ENCODE peak calls at places on chromosomes 12 and 14, in eight cellular contexts. U is SW480; Y is GM12891; X is activated naive CD4-positive, alpha-beta T cell treated with Interleukin-2 at 50 U/mL for 16 hours; M is fibroblast of pulmonary artery; D is amniotic stem cell; Z is substantia nigra; N is stimulated activated CD8-positive, alpha-beta memory T cell treated with anti-CD3 and anti-CD28 coated beads, Interleukin-15, amount 100 ng/mL, for 24 hours. C is an unnamed sample.

GRCh38 chr14:56122306-56122705 is 4.1 kb downstream of the PELI2 start:
- DNase-seq in U (no peak), Y (no peak), X (no peak), M (no peak), D (no peak), Z (no peak), N (no peak), C (no peak)

GRCh38 chr12:32535260-32535999 is 136.1 kb downstream of the FGD4 start:
- DNase-seq in U (peak; percentile 14), Y (no peak), X (no peak), M (peak; percentile 69), D (no peak), Z (peak; percentile 79), N (no peak), C (no peak)

GRCh38 chr12:120941846-120942405 is 36.4 kb upstream of the HNF1A start:
- DNase-seq in U (no peak), Y (no peak), X (no peak), M (no peak), D (no peak), Z (no peak), N (no peak), C (no peak)

GRCh38 chr12:23753627-23754358 is 195.7 kb downstream of the SOX5 start:
- DNase-seq in U (no peak), Y (no peak), X (no peak), M (no peak), D (no peak), Z (no peak), N (no peak), C (no peak)

GRCh38 chr14:52051861-52052260 is 17.0 kb downstream of the NID2 start:
- DNase-seq in U (no peak), Y (no peak), X (no peak), M (peak; percentile 60), D (no peak), Z (no peak), N (no peak), C (no peak)

GRCh38 chr14:77023001-77023996 is 5.2 kb downstream of the IRF2BPL start:
- DNase-seq in U (peak; percentile 88), Y (no peak), X (peak; percentile 58), M (peak; percentile 57), D (no peak), Z (no peak), N (no peak), C (no peak)

GRCh38 chr12:64099430-64099829 is 122.7 kb downstream of the KICS2 start:
- DNase-seq in U (no peak), Y (no peak), X (no peak), M (peak; percentile 91), D (peak; percentile 67), Z (no peak), N (no peak), C (no peak)

GRCh38 chr14:100193417-100194357 is 34.2 kb upstream of the DEGS2 start:
- DNase-seq in U (peak; percentile 46), Y (peak; percentile 44), X (no peak), M (no peak), D (no peak), Z (peak; percentile 9), N (no peak), C (no peak)

GRCh38 chr12:20212658-20213387 is 155.5 kb upstream of the PDE3A start:
- DNase-seq in U (peak; percentile 52), Y (no peak), X (no peak), M (peak; percentile 100), D (peak; percentile 97), Z (no peak), N (no peak), C (no peak)

GRCh38 chr12:104213952-104214351 is 1.6 kb upstream of the TXNRD1 start:
- DNase-seq in U (no peak), Y (no peak), X (no peak), M (peak; percentile 77), D (no peak), Z (no peak), N (no peak), C (no peak)

GRCh38 chr12:11795910-11796459 is 146.5 kb downstream of the ETV6 start:
- DNase-seq in U (peak; percentile 76), Y (no peak), X (no peak), M (peak; percentile 82), D (no peak), Z (no peak), N (no peak), C (no peak)

GRCh38 chr14:47675489-47676300 is at the start of gene MDGA2:
- DNase-seq in U (no peak), Y (peak; percentile 20), X (no peak), M (no peak), D (no peak), Z (no peak), N (no peak), C (no peak)

GRCh38 chr12:28709996-28710685 is 438.9 kb upstream of the FAR2 start:
- DNase-seq in U (no peak), Y (no peak), X (no peak), M (no peak), D (no peak), Z (no peak), N (no peak), C (no peak)

GRCh38 chr12:5258498-5258897 is 173.4 kb upstream of the NTF3 start:
- DNase-seq in U (peak; percentile 24), Y (no peak), X (no peak), M (no peak), D (no peak), Z (no peak), N (no peak), C (no peak)

GRCh38 chr14:90698379-90698869 is 117.8 kb downstream of the TTC7B start:
- DNase-seq in U (no peak), Y (no peak), X (no peak), M (peak; percentile 74), D (no peak), Z (peak; percentile 55), N (no peak), C (no peak)

GRCh38 chr12:86484473-86484872 is 228.3 kb upstream of the MGAT4C start:
- DNase-seq in U (no peak), Y (no peak), X (no peak), M (no peak), D (no peak), Z (no peak), N (no peak), C (no peak)

GRCh38 chr14:21302013-21302857 is 22.4 kb downstream of the RPGRIP1 start:
- DNase-seq in U (no peak), Y (no peak), X (no peak), M (no peak), D (no peak), Z (no peak), N (no peak), C (no peak)

GRCh38 chr12:31004666-31005065 is 69.0 kb upstream of the DDX11 start:
- DNase-seq in U (no peak), Y (no peak), X (no peak), M (no peak), D (no peak), Z (no peak), N (no peak), C (no peak)

GRCh38 chr12:26465419-26466097 is 270.2 kb downstream of the SSPN start:
- DNase-seq in U (no peak), Y (no peak), X (no peak), M (peak; percentile 33), D (no peak), Z (no peak), N (no peak), C (no peak)

GRCh38 chr14:21406213-21406612 is 22.4 kb upstream of the SUPT16H start:
- DNase-seq in U (no peak), Y (no peak), X (no peak), M (no peak), D (no peak), Z (no peak), N (no peak), C (no peak)

GRCh38 chr12:1473418-1473817 is 121.0 kb downstream of the FBXL14 start:
- DNase-seq in U (peak; percentile 45), Y (no peak), X (no peak), M (no peak), D (no peak), Z (no peak), N (no peak), C (no peak)

C was measured in GM12892.